ENCODE peak calls at places on chromosomes 12 and 14, in seven cellular contexts. Z, C, P, D, Q, F and G are unnamed samples.

GRCh38 chr14:50775357-50775756 is 55.6 kb downstream of the NIN start:
- DNase-seq in Z (no peak), C (no peak), P (peak; percentile 93), D (no peak), Q (peak; percentile 66), F (no peak), G (no peak)

GRCh38 chr14:29016050-29016900 is 249.7 kb downstream of the FOXG1 start:
- DNase-seq in Z (peak; percentile 79), C (peak; percentile 64), P (peak; percentile 49), D (no peak), Q (no peak), F (no peak), G (peak; percentile 9)

GRCh38 chr12:9948606-9949286 is 16.6 kb upstream of the CLEC2A start:
- DNase-seq in Z (no peak), C (no peak), P (no peak), D (no peak), Q (no peak), F (no peak), G (peak; percentile 30)

GRCh38 chr14:96084796-96085195 is 45.6 kb downstream of the C14orf132 start:
- DNase-seq in Z (peak; percentile 64), C (peak; percentile 74), P (no peak), D (no peak), Q (no peak), F (no peak), G (no peak)

GRCh38 chr12:77615331-77615730 is 215.4 kb upstream of the NAV3 start:
- DNase-seq in Z (peak; percentile 33), C (no peak), P (peak; percentile 10), D (no peak), Q (no peak), F (no peak), G (no peak)

GRCh38 chr14:26415618-26416123 is 182.2 kb downstream of the NOVA1 start:
- DNase-seq in Z (no peak), C (no peak), P (no peak), D (no peak), Q (no peak), F (no peak), G (peak; percentile 34)

GRCh38 chr12:100391856-100392255 is 35.0 kb downstream of the SLC17A8 start:
- DNase-seq in Z (peak; percentile 60), C (no peak), P (peak; percentile 13), D (no peak), Q (no peak), F (no peak), G (no peak)

GRCh38 chr14:98210045-98210678 is 1061.8 kb downstream of the BCL11B start:
- DNase-seq in Z (peak; percentile 41), C (no peak), P (no peak), D (no peak), Q (no peak), F (no peak), G (no peak)

GRCh38 chr12:1845010-1845409 is 24.6 kb downstream of the LRTM2 start:
- DNase-seq in Z (no peak), C (no peak), P (no peak), D (no peak), Q (no peak), F (no peak), G (no peak)